ENCODE peak calls at places on chromosomes 7 and 10, in six cellular contexts. B is GM13977, R is fibroblast of pulmonary artery, S is tibial artery, P is IMR-90, V is HL-60. Q is an unnamed sample.

GRCh38 chr10:43944742-43945730 is 296.4 kb upstream of the ZNF32 start:
- DNase-seq in B (no peak), R (no peak), S (no peak), P (no peak), V (no peak), Q (no peak)

GRCh38 chr7:101559586-101559985 is 69.5 kb downstream of the MYL10 start:
- DNase-seq in B (no peak), R (no peak), S (no peak), P (no peak), V (no peak), Q (peak)

GRCh38 chr7:100166317-100166940 is 2.0 kb downstream of the GAL3ST4 start:
- DNase-seq in B (peak), R (no peak), S (no peak), P (no peak), V (no peak), Q (peak)

GRCh38 chr7:144513332-144513731 is 109.8 kb upstream of the NOBOX start:
- DNase-seq in B (peak), R (peak), S (no peak), P (no peak), V (no peak), Q (no peak)

GRCh38 chr10:59965899-59966650 is 59.7 kb upstream of the CCDC6 start:
- DNase-seq in B (no peak), R (no peak), S (no peak), P (no peak), V (no peak), Q (no peak)

GRCh38 chr10:82742478-82742877 is 867.5 kb downstream of the NRG3 start:
- DNase-seq in B (no peak), R (peak), S (no peak), P (no peak), V (no peak), Q (no peak)

GRCh38 chr10:62614389-62615157 is 189.9 kb upstream of the ADO start:
- DNase-seq in B (peak), R (no peak), S (no peak), P (peak), V (no peak), Q (no peak)

GRCh38 chr10:71921319-71922027 is 42.7 kb upstream of the CHST3 start:
- DNase-seq in B (no peak), R (peak), S (peak), P (no peak), V (no peak), Q (no peak)

DNA sequence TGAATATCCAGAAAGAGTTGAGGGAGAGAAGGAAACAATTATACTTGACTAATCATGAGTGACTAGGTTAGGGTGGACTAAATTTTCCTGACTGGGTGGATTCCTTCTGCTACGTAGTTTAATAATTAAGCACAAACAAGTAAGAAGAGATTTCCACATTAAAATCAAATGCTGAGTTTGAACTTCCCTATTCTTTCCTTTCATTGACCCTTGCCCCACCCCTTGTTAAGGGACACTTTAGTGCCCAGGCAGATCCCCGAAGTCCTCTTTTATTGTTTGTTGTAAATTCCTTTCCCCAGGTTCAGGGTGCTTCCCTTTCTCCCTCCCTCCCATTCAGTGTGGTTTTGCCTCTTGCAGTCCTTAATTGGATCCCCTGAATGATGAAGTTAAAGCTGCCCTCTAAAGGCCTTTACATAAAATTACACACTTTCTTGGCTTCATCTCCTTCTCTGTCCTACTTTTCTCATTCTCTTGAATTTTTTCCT is 8.8 kb upstream of the SPAM1 start:
- DNase-seq in B (no peak), R (peak), S (no peak), P (peak), V (no peak), Q (no peak)
- TF ChIP-seq CTCF in B (peak), R (peak), S (no peak), P (peak), V (no peak), Q (peak)

GRCh38 chr10:12800302-12800701 is 201.2 kb downstream of the CCDC3 start:
- DNase-seq in B (no peak), R (no peak), S (no peak), P (no peak), V (no peak), Q (no peak)
- TF ChIP-seq CTCF in B (no peak), R (no peak), S (no peak), P (no peak), V (no peak), Q (peak)

GRCh38 chr7:128402346-128402745 is 7.4 kb downstream of the IMPDH1 start:
- DNase-seq in B (no peak), R (no peak), S (no peak), P (no peak), V (no peak), Q (no peak)

GRCh38 chr7:128404143-128404681 is 5.6 kb downstream of the IMPDH1 start:
- DNase-seq in B (no peak), R (no peak), S (no peak), P (no peak), V (no peak), Q (peak)

GRCh38 chr7:128405345-128406146 is 4.2 kb downstream of the IMPDH1 start:
- DNase-seq in B (peak), R (peak), S (no peak), P (peak), V (no peak), Q (peak)

GRCh38 chr7:128404826-128405344 is 4.9 kb downstream of the IMPDH1 start:
- DNase-seq in B (no peak), R (no peak), S (no peak), P (peak), V (no peak), Q (peak)

DNA sequence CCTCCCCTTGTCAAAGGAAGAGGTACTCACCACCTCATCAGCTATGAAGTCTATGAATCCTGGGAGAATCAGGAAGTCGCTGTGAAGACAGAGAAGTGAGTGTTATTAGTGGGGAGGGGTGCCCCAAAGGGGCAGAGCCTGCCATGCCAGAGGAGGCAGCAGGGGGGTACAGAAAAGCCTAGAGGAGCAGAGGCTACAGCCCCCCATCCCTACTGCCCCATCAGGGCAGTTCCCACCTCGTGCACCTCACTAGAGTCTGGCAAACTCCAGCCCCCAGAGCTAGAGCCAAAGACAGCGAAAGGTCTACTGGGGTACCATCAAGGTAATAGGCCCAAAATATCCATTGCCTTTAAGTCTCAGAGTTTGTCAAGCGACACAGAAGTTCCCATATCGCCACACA is 6.1 kb downstream of the IMPDH1 start:
- DNase-seq in B (no peak), R (no peak), S (no peak), P (no peak), V (no peak), Q (peak)
- TF ChIP-seq CTCF in B (no peak), R (no peak), S (no peak), P (no peak), V (no peak), Q (no peak)

GRCh38 chr7:16698200-16698910 is 52.4 kb downstream of the BZW2 start:
- DNase-seq in B (no peak), R (peak), S (no peak), P (no peak), V (no peak), Q (no peak)

GRCh38 chr7:16697507-16698199 is 51.7 kb downstream of the BZW2 start:
- DNase-seq in B (no peak), R (peak), S (no peak), P (peak), V (no peak), Q (no peak)

GRCh38 chr7:16702433-16702832 is 51.1 kb upstream of the TSPAN13 start:
- DNase-seq in B (no peak), R (peak), S (no peak), P (no peak), V (no peak), Q (no peak)
- TF ChIP-seq CTCF in B (no peak), R (peak), S (no peak), P (no peak), V (no peak), Q (no peak)

DNA sequence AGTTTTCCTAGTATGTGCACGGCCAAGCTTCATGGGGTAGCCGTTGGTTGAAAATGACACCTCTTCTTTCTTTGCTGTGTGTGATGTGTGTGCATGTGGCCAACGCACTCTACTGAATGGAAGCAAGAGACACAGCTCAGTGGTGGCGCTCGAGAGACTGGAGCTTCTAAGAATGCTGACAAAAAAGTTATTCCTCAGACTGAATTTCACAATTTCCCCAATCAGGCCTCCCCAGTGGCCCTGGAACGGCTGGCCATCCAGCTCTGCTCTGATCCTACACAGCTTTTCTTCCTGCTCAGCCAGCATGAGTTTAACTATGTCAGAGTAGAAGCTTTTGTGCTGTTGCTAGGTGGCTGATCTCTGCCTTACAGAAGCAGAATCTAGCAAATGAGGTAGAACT is 186.7 kb upstream of the PLXDC2 start:
- DNase-seq in B (no peak), R (peak), S (peak), P (peak), V (no peak), Q (no peak)
- TF ChIP-seq CTCF in B (no peak), R (peak), S (no peak), P (peak), V (no peak), Q (peak)

Q was measured in chondrocyte.